ENCODE peak calls at places on chromosome 6, in eight cellular contexts. N, I, E, P, J, S, K and G are unnamed samples.

GRCh38 chr6:131510094-131510493 is 62.9 kb upstream of the ARG1 start:
- DNase-seq in K (no peak), J (no peak), E (no peak), I (no peak), N (no peak), S (no peak), P (no peak), G (no peak)

GRCh38 chr6:14513726-14514125 is 396.2 kb downstream of the CD83 start:
- DNase-seq in I (no peak), E (no peak), P (no peak), K (no peak), S (no peak), J (no peak), N (no peak), G (no peak)

GRCh38 chr6:1986454-1987243 is 258.8 kb downstream of the GMDS start:
- DNase-seq in S (no peak), N (no peak), I (no peak), K (no peak), J (peak; percentile 43), P (no peak), E (no peak), G (no peak)

GRCh38 chr6:7148100-7148822 is 40.5 kb downstream of the RREB1 start:
- DNase-seq in N (no peak), I (peak; percentile 6), E (no peak), P (no peak), K (no peak), S (no peak), J (peak; percentile 79), G (no peak)

GRCh38 chr6:72466971-72467566 is 154.8 kb upstream of the KCNQ5 start:
- DNase-seq in J (no peak), S (no peak), E (no peak), N (no peak), I (no peak), K (no peak), P (no peak), G (no peak)

GRCh38 chr6:16086970-16087369 is 41.9 kb upstream of the MYLIP start:
- DNase-seq in S (no peak), J (no peak), E (no peak), P (no peak), N (no peak), K (no peak), I (no peak), G (no peak)

GRCh38 chr6:151388997-151389639 is 2.2 kb downstream of the ZBTB2 start:
- DNase-seq in P (no peak), K (no peak), I (no peak), N (no peak), J (no peak), S (no peak), E (no peak), G (peak; percentile 19)

GRCh38 chr6:108947114-108947854 is 99.1 kb downstream of the ARMC2 start:
- DNase-seq in K (no peak), E (no peak), I (peak; percentile 73), P (peak; percentile 76), N (peak; percentile 51), J (peak; percentile 82), S (no peak), G (peak; percentile 58)

GRCh38 chr6:150195996-150196417 is 53.2 kb downstream of the PPP1R14C start:
- DNase-seq in S (no peak), K (no peak), P (no peak), J (no peak), E (no peak), N (no peak), I (no peak), G (no peak)

GRCh38 chr6:48869595-48869994 is 593.5 kb downstream of the MMUT start:
- DNase-seq in S (no peak), N (no peak), J (no peak), E (no peak), K (no peak), I (no peak), P (no peak), G (no peak)

GRCh38 chr6:119481981-119482380 is 132.4 kb upstream of the MAN1A1 start:
- DNase-seq in J (no peak), K (no peak), E (no peak), I (no peak), N (no peak), S (no peak), P (no peak), G (no peak)

GRCh38 chr6:12485837-12486236 is 195.7 kb downstream of the EDN1 start:
- DNase-seq in N (no peak), P (no peak), S (no peak), E (no peak), I (no peak), J (no peak), K (no peak), G (no peak)

GRCh38 chr6:81772741-81773140 is 20.3 kb upstream of the TENT5A start:
- DNase-seq in P (no peak), E (no peak), J (peak; percentile 62), K (no peak), I (no peak), N (no peak), S (no peak), G (no peak)

DNA sequence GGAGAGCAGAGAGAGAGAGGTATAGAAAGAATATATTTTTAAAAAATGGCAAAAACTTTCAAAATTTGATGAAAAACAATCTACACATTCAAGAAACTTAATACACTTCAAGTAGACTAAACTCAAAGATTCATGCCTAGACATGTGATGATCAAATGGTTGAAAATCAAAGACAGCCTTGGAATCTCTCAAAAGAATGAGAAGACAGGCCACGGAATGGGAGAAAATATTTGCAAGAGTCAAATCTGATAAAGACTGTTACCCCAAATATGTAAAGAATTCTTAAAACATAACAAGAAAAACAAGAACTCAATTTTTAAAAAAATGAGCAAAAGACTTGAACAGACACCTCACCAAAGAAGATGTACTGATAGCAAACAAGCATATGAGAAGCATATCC is 49.7 kb downstream of the THEMIS start:
- DNase-seq in J (peak; percentile 26), I (no peak), S (no peak), K (no peak), E (no peak), N (no peak), P (no peak), G (no peak)
- TF ChIP-seq POLR2A in J (no peak), I (no peak), S (no peak), K (no peak), E (no peak), N (no peak), P (no peak), G (no peak)

DNA sequence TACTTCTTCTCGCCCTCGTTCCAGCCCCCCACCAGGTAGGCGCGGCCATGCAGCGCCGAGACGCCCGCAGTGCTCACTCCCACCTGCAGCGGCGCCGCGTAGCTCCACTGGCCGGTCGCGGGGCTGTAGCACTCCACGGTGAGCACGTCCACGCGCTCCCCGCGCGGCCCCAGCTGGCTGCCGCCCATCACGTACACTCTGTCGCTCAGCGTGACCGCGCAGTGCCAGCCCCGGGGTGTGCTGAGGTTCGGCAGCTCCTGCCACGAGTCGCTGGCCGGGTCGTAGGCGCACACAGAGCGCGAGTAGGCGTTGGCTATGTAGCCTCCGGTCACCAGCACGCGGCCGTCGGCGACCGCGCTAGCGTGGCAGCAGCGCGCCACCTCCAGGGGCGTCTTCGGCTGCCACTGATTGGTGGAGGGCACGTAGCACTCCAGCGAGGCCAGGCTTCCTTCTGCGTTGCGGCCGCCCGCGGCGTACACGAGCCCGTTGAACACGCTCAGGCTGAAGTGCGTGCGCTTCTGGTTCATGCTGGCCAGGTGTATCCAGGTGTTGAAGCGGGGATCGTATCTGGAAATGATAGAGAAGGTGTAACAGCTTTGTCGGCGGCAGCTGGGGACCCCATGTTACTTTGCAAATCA is 13.7 kb downstream of the KLHL31 start:
- DNase-seq in S (peak; percentile 54), K (peak; percentile 85), E (peak; percentile 52), N (peak; percentile 23), J (peak; percentile 44), P (peak; percentile 89), I (peak; percentile 52), G (peak; percentile 88)
- H3K4me3 ChIP-seq in S (peak overlapping the region; percentile 56), K (peak overlapping the region; percentile 52), E (peak overlapping the region; percentile 47), N (peak overlapping the region; percentile 68), J (peak overlapping the region; percentile 78), P (no peak overlapping the region), I (peak overlapping the region; percentile 90), G (peak overlapping the region; percentile 39)

GRCh38 chr6:99393366-99393697 is 663 bp downstream of the COQ3 start:
- DNase-seq in J (no peak), K (no peak), E (no peak), S (no peak), P (no peak), I (no peak), N (no peak), G (no peak)

GRCh38 chr6:99390896-99391295 is 3.1 kb downstream of the COQ3 start:
- DNase-seq in N (no peak), P (no peak), E (no peak), K (no peak), S (no peak), I (no peak), J (no peak), G (no peak)

DNA sequence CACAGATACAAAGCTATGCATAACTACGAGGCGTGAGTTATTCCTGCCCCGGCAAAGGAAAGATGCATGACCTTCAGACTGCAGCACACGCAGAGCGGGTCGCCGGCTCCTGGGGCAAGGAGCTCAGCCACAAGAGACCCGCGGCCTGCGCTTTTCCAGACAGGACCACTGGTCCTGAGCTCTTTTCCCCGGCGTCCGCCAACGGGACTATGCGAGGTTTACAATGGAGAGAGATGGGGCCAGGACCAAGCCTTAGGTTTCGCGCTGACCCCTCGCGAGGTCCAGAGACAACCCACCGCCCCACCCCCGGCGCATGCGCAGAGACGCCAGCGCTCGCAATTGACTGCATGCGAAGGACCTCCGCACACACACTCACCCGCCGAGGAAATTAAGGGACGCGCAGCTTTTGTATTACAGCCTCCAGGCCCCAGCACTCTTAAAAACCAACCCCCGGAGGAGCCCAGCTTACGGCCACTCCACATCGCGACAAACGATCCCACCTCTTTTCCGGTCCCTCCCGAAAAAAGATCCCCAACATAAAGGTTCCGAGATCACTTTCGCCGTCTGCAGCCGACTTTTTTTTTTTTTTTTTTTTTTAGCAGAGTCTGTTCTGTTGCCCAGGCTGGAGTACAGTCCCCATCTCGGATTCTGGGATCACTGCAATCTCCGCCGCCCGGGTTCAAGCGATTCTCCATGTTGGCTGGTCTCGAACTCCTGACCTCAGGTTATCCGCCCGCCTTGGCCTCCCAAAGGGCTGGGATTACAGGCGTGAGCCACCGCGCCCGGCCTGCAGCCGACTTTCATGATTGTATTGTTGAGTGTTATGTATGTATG is at the start of gene COQ3:
- DNase-seq in K (peak; percentile 64), E (peak; percentile 73), I (no peak), N (peak; percentile 37), S (peak; percentile 68), J (peak; percentile 71), P (peak; percentile 85), G (peak; percentile 58)
- TF ChIP-seq POLR2A in K (no peak), E (no peak), I (no peak), N (no peak), S (no peak), J (peak; percentile 77), P (peak; percentile 57), G (peak; percentile 38)

DNA sequence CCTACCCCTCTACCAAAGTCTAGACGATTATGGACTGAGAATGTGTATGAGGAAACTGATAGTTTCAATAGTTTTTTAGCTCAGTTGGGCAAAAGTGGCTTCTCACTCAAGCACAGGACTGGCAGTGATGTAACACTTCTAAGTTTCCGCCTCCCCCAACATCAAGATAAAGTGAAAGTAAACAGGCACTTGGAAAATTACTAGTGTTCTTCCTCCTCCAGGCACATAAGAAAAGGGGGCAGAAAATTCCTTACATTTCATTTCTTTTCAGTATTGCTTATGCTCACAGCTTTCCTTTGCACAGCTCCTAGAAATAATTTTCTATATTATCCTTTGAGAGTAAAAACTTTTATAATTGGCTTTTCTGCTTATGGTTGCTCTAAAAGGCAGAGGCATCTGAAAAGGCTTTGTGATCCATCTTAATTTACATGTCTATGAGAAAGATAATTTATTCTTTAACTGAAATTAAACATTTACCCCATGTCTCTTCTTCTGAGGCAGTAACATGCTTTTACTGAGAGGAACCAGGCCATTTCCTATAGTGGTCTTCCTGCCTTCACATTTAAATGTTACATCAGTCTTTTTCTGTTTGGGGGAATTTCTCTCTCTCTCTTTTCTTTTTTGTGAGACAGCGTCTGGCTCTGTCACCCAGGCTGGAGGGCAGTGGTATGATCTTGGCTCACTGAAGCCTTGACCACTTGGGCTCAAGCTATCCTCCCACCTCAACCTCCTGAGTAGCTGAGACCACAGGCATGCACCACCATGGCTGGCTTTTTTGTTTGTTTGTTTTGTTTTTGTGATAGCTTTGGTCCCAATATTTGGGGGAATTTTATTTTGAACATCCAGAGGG is 65.0 kb upstream of the EEF1A1 start:
- DNase-seq in J (peak; percentile 85), N (peak; percentile 69), E (no peak), S (peak; percentile 24), P (peak; percentile 77), K (peak; percentile 44), I (peak; percentile 40), G (peak; percentile 31)
- H3K4me3 ChIP-seq in J (peak overlapping the region; percentile 29), N (peak overlapping the region; percentile 41), E (peak overlapping the region; percentile 0), S (peak overlapping the region; percentile 18), P (no peak overlapping the region), K (peak overlapping the region; percentile 18), I (peak overlapping the region; percentile 48), G (no peak overlapping the region)